ENCODE peak calls at places on chromosomes 1 and 21, in nine cellular contexts. E is stimulated activated naive B cell treated with anti-CD40 and anti-IgM and Interleukin-4, amounts not matched to agents 10 μg/mL and 1 μg/mL and 100 μg/mL, for 72 hours; N is RWPE1; W is fibroblast of mammary gland; U is GDM1; L is stimulated activated CD4-positive, alpha-beta T cell treated with anti-CD3 and anti-CD28 coated beads, Interleukin-1b, Interleukin-23, amount 100 ng/mL, for 4 hours; Y is Caki2; D is Calu3; V is brain microvascular endothelial cell. C is an unnamed sample.

GRCh38 chr1:3070654-3071506 is 1.9 kb downstream of the PRDM16 start:
- DNase-seq in W (no peak), N (no peak), E (no peak), D (no peak), V (no peak), U (no peak), Y (no peak), L (no peak), C (no peak)

GRCh38 chr1:30450148-30450817 is 273.1 kb downstream of the MATN1 start:
- DNase-seq in U (no peak), D (no peak), Y (no peak), W (peak), N (no peak), L (no peak), V (no peak), E (no peak), C (no peak)

GRCh38 chr21:44375281-44375651 is 21.8 kb downstream of the TRPM2 start:
- DNase-seq in N (no peak), D (no peak), V (no peak), U (peak), Y (no peak), E (peak), W (no peak), L (no peak), C (no peak)

GRCh38 chr21:24594082-24594481 is 1013.2 kb downstream of the MRPL39 start:
- DNase-seq in Y (no peak), V (no peak), E (no peak), D (no peak), W (no peak), U (no peak), L (no peak), N (no peak), C (no peak)

GRCh38 chr21:28684351-28684750 is 308.3 kb downstream of the LTN1 start:
- DNase-seq in N (no peak), W (peak), U (no peak), Y (no peak), D (no peak), L (no peak), V (no peak), E (no peak), C (no peak)

GRCh38 chr1:118992868-118993711 is 4.9 kb upstream of the TBX15 start:
- DNase-seq in V (no peak), N (no peak), E (no peak), U (no peak), L (no peak), W (no peak), D (peak), Y (no peak), C (no peak)

GRCh38 chr1:22104865-22105437 is 37.9 kb downstream of the WNT4 start:
- DNase-seq in E (peak), N (no peak), Y (no peak), U (no peak), L (no peak), D (no peak), V (no peak), W (no peak), C (no peak)

GRCh38 chr21:34195365-34195764 is 122.0 kb downstream of the MRPS6 start:
- DNase-seq in W (no peak), D (no peak), E (no peak), N (no peak), L (no peak), Y (no peak), U (no peak), V (no peak), C (no peak)

GRCh38 chr1:76390451-76390850 is 315.9 kb downstream of the ST6GALNAC3 start:
- DNase-seq in W (no peak), L (no peak), E (no peak), N (no peak), V (no peak), U (no peak), D (no peak), Y (no peak), C (no peak)

GRCh38 chr1:21655748-21656147 is 13.4 kb downstream of the RAP1GAP start:
- DNase-seq in Y (peak), V (no peak), D (peak), W (no peak), U (no peak), N (peak), E (no peak), L (no peak), C (peak)

GRCh38 chr1:40030528-40031135 is 9.9 kb upstream of the CAP1 start:
- DNase-seq in D (peak), E (no peak), U (no peak), L (no peak), V (peak), Y (no peak), N (no peak), W (peak), C (peak)

GRCh38 chr1:78607944-78608343 is 12.3 kb upstream of the IFI44L start:
- DNase-seq in W (no peak), E (no peak), L (no peak), U (no peak), D (no peak), Y (no peak), N (no peak), V (no peak), C (no peak)

GRCh38 chr1:226542623-226543103 is 5.9 kb upstream of the STUM start:
- DNase-seq in V (no peak), Y (no peak), U (no peak), D (no peak), N (no peak), W (peak), L (no peak), E (no peak), C (no peak)

GRCh38 chr1:183251959-183252450 is 65.9 kb downstream of the LAMC2 start:
- DNase-seq in E (no peak), V (no peak), U (no peak), D (no peak), N (no peak), W (no peak), Y (peak), L (no peak), C (no peak)

GRCh38 chr1:167128261-167129227 is 34.7 kb downstream of the STYXL2 start:
- DNase-seq in Y (no peak), N (no peak), E (no peak), L (no peak), V (no peak), U (no peak), D (no peak), W (no peak), C (no peak)

C was measured in M059J.